ENCODE peak calls at places on chromosome 21, in eight cellular contexts. M is prostate gland, F is lung, Y is adrenal gland, H is dorsolateral prefrontal cortex, V is heart right ventricle, X is psoas muscle, K is neural crest cell. J is an unnamed sample.

GRCh38 chr21:33325222-33326067 is 675 bp downstream of the IFNAR1 start:
- DNase-seq in M (peak; percentile 65), H (peak; percentile 53), X (peak; percentile 79), Y (peak; percentile 79), F (peak; percentile 71), K (peak; percentile 38), V (peak; percentile 83), J (peak; percentile 19)

GRCh38 chr21:45998871-45999580 is 17.5 kb downstream of the COL6A1 start:
- DNase-seq in Y (no peak), X (peak; percentile 53), M (no peak), F (no peak), K (no peak), H (no peak), V (peak; percentile 3), J (no peak)

GRCh38 chr21:29164330-29164942 is 34.0 kb downstream of the MAP3K7CL start:
- DNase-seq in X (no peak), K (no peak), Y (peak; percentile 31), M (no peak), V (no peak), F (no peak), H (no peak), J (no peak)

GRCh38 chr21:44392185-44392584 is 38.8 kb downstream of the TRPM2 start:
- DNase-seq in H (no peak), K (no peak), M (no peak), Y (no peak), X (no peak), F (no peak), V (no peak), J (no peak)

GRCh38 chr21:43971201-43971991 is 40.7 kb upstream of the TRAPPC10 start:
- DNase-seq in F (no peak), V (peak; percentile 28), K (no peak), M (no peak), X (peak; percentile 75), H (no peak), Y (no peak), J (no peak)

GRCh38 chr21:17387030-17387617 is 125.7 kb upstream of the CXADR start:
- DNase-seq in F (peak; percentile 38), M (peak; percentile 75), X (no peak), V (peak; percentile 47), K (peak; percentile 59), H (peak; percentile 28), Y (no peak), J (peak; percentile 14)

GRCh38 chr21:44684483-44684882 is 2.5 kb upstream of the KRTAP12-1 start:
- DNase-seq in X (no peak), V (no peak), F (peak; percentile 25), Y (no peak), M (no peak), H (no peak), K (no peak), J (no peak)

GRCh38 chr21:16279658-16280581 is 550.1 kb downstream of the USP25 start:
- DNase-seq in H (peak; percentile 23), Y (peak; percentile 62), F (no peak), M (peak; percentile 37), X (peak; percentile 52), V (peak; percentile 12), K (peak; percentile 59), J (no peak)

GRCh38 chr21:29475329-29475728 is 176.6 kb downstream of the BACH1 start:
- DNase-seq in K (no peak), M (no peak), V (no peak), H (no peak), F (no peak), X (no peak), Y (no peak), J (no peak)

GRCh38 chr21:29377266-29377665 is 78.5 kb downstream of the BACH1 start:
- DNase-seq in H (no peak), K (no peak), M (no peak), F (no peak), X (no peak), Y (peak; percentile 53), V (no peak), J (no peak)

GRCh38 chr21:41233913-41234312 is 66.0 kb downstream of the BACE2 start:
- DNase-seq in F (no peak), Y (no peak), V (no peak), X (no peak), M (no peak), H (no peak), K (no peak), J (no peak)
- TF ChIP-seq CTCF in F (no peak), Y (no peak), V (no peak), X (no peak), M (no peak), H (no peak), K (no peak), J (no peak)

GRCh38 chr21:35226960-35227741 is 178.0 kb upstream of the RUNX1 start:
- DNase-seq in M (no peak), X (no peak), H (no peak), K (no peak), Y (no peak), V (no peak), F (no peak), J (no peak)

GRCh38 chr21:35226302-35226701 is 177.2 kb upstream of the RUNX1 start:
- DNase-seq in M (no peak), Y (no peak), X (peak; percentile 90), F (no peak), K (no peak), V (no peak), H (no peak), J (no peak)

GRCh38 chr21:35227774-35228173 is 178.7 kb upstream of the RUNX1 start:
- DNase-seq in Y (no peak), M (no peak), V (no peak), H (no peak), F (no peak), K (no peak), X (peak; percentile 71), J (no peak)

GRCh38 chr21:35231115-35231514 is 182.0 kb upstream of the RUNX1 start:
- DNase-seq in K (no peak), V (no peak), M (no peak), X (no peak), Y (no peak), H (no peak), F (no peak), J (no peak)

DNA sequence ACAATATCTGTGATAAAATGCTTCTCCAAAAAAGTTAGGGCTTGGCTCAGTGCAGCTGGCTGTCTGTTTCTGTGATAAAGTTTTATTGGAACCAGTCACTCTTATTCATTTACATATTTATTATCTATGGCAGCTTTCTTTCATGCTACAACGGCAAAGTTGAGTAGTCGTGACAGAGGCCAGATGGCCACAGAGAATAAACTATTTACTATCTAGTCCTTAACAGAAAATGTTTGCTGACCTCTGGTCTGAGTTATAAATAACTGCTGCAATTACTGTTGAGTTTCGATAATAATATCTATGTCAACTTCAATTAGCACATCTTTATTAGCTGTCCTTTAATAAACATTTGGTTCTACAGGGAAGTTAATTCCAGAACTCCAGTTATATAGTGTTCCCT is 180.2 kb upstream of the RUNX1 start:
- DNase-seq in M (no peak), K (no peak), V (no peak), H (no peak), Y (no peak), X (no peak), F (no peak), J (no peak)
- TF ChIP-seq CTCF in M (no peak), K (no peak), V (no peak), H (no peak), Y (no peak), X (no peak), F (no peak), J (no peak)

GRCh38 chr21:23021481-23021880 is 2023.3 kb downstream of the NCAM2 start:
- DNase-seq in K (no peak), F (no peak), X (peak; percentile 43), V (no peak), H (no peak), Y (no peak), M (no peak), J (no peak)

GRCh38 chr21:23020969-23021368 is 2022.8 kb downstream of the NCAM2 start:
- DNase-seq in H (no peak), K (no peak), X (no peak), Y (no peak), V (no peak), M (no peak), F (no peak), J (no peak)

GRCh38 chr21:23017989-23018388 is 2019.8 kb downstream of the NCAM2 start:
- DNase-seq in X (no peak), F (no peak), V (no peak), H (no peak), M (no peak), K (no peak), Y (no peak), J (no peak)

GRCh38 chr21:23014021-23014420 is 2015.8 kb downstream of the NCAM2 start:
- DNase-seq in M (no peak), H (no peak), V (no peak), Y (no peak), F (no peak), K (no peak), X (no peak), J (no peak)

GRCh38 chr21:23016617-23017016 is 2018.4 kb downstream of the NCAM2 start:
- DNase-seq in F (no peak), V (no peak), M (no peak), X (no peak), H (no peak), Y (no peak), K (peak; percentile 3), J (no peak)
- TF ChIP-seq CTCF in F (no peak), V (no peak), M (no peak), X (no peak), H (peak; percentile 46), Y (no peak), K (peak; percentile 46), J (peak; percentile 60)

DNA sequence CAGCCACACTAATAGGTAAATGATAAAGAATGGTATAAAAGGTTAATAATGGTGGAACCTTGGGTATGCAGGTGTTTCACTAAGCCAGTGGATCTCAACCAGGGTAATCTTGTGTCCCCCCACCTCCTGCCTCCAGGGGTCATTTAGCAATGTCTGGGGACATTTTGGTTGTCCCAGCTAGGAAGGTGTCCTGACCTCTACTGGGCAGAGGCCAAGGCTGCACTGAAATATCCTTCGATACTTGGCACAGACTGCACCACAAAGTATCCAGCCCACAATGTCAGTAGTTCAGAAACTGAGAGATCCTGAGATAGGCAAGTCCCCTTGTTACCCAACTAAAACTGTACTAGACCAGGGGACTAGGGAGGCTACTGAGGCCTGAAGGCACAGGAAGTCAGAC is 113.6 kb upstream of the TIAM1 start:
- DNase-seq in X (no peak), Y (no peak), V (no peak), K (no peak), F (no peak), M (no peak), H (no peak), J (no peak)
- TF ChIP-seq CTCF in X (no peak), Y (no peak), V (no peak), K (peak; percentile 25), F (no peak), M (no peak), H (no peak), J (peak; percentile 31)

DNA sequence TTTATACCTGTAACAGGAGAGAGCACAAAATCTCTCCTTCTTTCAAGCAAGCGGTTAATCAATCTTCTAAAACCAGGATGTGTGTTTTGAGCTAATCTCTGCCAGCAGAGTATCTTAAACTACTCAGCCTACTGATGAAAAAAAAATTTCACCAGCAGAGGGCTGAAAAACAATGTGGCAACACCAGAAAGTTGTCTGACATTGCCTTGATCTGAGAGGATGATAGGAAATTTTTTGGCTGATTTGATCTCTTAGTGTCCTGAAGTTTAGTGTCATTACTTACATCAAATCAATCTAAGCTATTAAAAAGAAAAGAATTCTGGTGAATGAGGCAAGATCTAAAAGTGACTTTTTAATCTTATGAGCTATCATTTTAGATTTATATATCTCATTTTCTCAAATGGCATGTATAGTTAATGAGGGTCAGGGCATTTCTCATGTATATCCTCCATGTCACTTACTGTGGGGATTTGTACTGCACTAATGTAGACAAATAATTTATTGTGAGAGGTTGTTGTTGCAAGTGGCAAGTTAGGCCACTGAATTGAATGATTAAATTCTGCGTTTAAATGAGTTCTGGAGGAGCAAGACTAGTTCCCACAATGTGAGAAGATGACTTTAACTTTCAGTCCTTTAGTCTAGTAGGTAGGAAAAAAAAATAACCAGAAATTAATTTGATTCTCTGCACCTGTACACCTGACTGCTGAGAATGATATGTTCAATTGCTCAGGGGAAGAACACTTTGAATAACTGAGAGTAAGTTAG is 10.8 kb downstream of the ADAMTS1 start:
- DNase-seq in X (no peak), V (no peak), H (no peak), M (no peak), K (no peak), F (no peak), Y (no peak), J (no peak)
- TF ChIP-seq CTCF in X (peak; percentile 26), V (peak; percentile 26), H (peak; percentile 49), M (no peak), K (peak; percentile 60), F (no peak), Y (peak; percentile 45), J (peak; percentile 38)

J was measured in progenitor cell of endocrine pancreas.